ENCODE peak calls at places on chromosome 1, in four cellular contexts. One of them, this sample, is unnamed.

GRCh38 chr1:214553142-214553710 is 1.8 kb upstream of the PTPN14 start:
- DNase-seq in left ventricle myocardium inferior: no peak
- DNase-seq in lung microvascular endothelial cell: no peak
- DNase-seq in C1 segment of cervical spinal cord: no peak
- DNase-seq in this sample: no peak

GRCh38 chr1:204127597-204128242 is 24.1 kb downstream of the ETNK2 start:
- DNase-seq in left ventricle myocardium inferior: peak
- DNase-seq in lung microvascular endothelial cell: peak
- DNase-seq in C1 segment of cervical spinal cord: no peak
- DNase-seq in this sample: peak

GRCh38 chr1:38474738-38475623 is 384.6 kb downstream of the RRAGC start:
- DNase-seq in left ventricle myocardium inferior: no peak
- DNase-seq in lung microvascular endothelial cell: no peak
- DNase-seq in C1 segment of cervical spinal cord: no peak
- DNase-seq in this sample: no peak

GRCh38 chr1:65525297-65526048 is 105.0 kb downstream of the LEPR start:
- DNase-seq in left ventricle myocardium inferior: no peak
- DNase-seq in lung microvascular endothelial cell: peak
- DNase-seq in C1 segment of cervical spinal cord: no peak
- DNase-seq in this sample: peak

GRCh38 chr1:205410581-205411298 is 11.1 kb downstream of the LEMD1 start:
- DNase-seq in left ventricle myocardium inferior: no peak
- DNase-seq in lung microvascular endothelial cell: no peak
- DNase-seq in C1 segment of cervical spinal cord: no peak
- DNase-seq in this sample: no peak

GRCh38 chr1:7948950-7949349 is 8.3 kb upstream of the TNFRSF9 start:
- DNase-seq in left ventricle myocardium inferior: no peak
- DNase-seq in lung microvascular endothelial cell: no peak
- DNase-seq in C1 segment of cervical spinal cord: no peak
- DNase-seq in this sample: no peak

GRCh38 chr1:161482610-161483009 is 22.6 kb upstream of the FCGR2A start:
- DNase-seq in left ventricle myocardium inferior: no peak
- DNase-seq in lung microvascular endothelial cell: no peak
- DNase-seq in C1 segment of cervical spinal cord: no peak
- DNase-seq in this sample: no peak

GRCh38 chr1:41530411-41530810 is 45.9 kb upstream of the EDN2 start:
- DNase-seq in left ventricle myocardium inferior: no peak
- DNase-seq in lung microvascular endothelial cell: no peak
- DNase-seq in C1 segment of cervical spinal cord: no peak
- DNase-seq in this sample: peak

GRCh38 chr1:77416692-77417450 is 135.1 kb downstream of the AK5 start:
- DNase-seq in left ventricle myocardium inferior: no peak
- DNase-seq in lung microvascular endothelial cell: peak
- DNase-seq in C1 segment of cervical spinal cord: no peak
- DNase-seq in this sample: no peak

GRCh38 chr1:10546896-10547295 is 72.1 kb downstream of the PEX14 start:
- DNase-seq in left ventricle myocardium inferior: no peak
- DNase-seq in lung microvascular endothelial cell: no peak
- DNase-seq in C1 segment of cervical spinal cord: no peak
- DNase-seq in this sample: no peak

GRCh38 chr1:204190212-204191211 is 5.8 kb downstream of the KISS1 start:
- DNase-seq in left ventricle myocardium inferior: no peak
- DNase-seq in lung microvascular endothelial cell: peak
- DNase-seq in C1 segment of cervical spinal cord: no peak
- DNase-seq in this sample: no peak

GRCh38 chr1:205505791-205506190 is 1.3 kb downstream of the CDK18 start:
- DNase-seq in left ventricle myocardium inferior: peak
- DNase-seq in lung microvascular endothelial cell: no peak
- DNase-seq in C1 segment of cervical spinal cord: no peak
- DNase-seq in this sample: peak

GRCh38 chr1:164801791-164802572 is 243.0 kb downstream of the PBX1 start:
- DNase-seq in left ventricle myocardium inferior: no peak
- DNase-seq in lung microvascular endothelial cell: no peak
- DNase-seq in C1 segment of cervical spinal cord: no peak
- DNase-seq in this sample: no peak

GRCh38 chr1:206442101-206442500 is 28.2 kb upstream of the IKBKE start:
- DNase-seq in left ventricle myocardium inferior: no peak
- DNase-seq in lung microvascular endothelial cell: no peak
- DNase-seq in C1 segment of cervical spinal cord: no peak
- DNase-seq in this sample: no peak

GRCh38 chr1:26853156-26853555 is 9.8 kb upstream of the SFN start:
- DNase-seq in left ventricle myocardium inferior: peak
- DNase-seq in lung microvascular endothelial cell: peak
- DNase-seq in C1 segment of cervical spinal cord: no peak
- DNase-seq in this sample: peak

GRCh38 chr1:89484097-89485038 is 40.3 kb upstream of the LRRC8B start:
- DNase-seq in left ventricle myocardium inferior: no peak
- DNase-seq in lung microvascular endothelial cell: no peak
- DNase-seq in C1 segment of cervical spinal cord: no peak
- DNase-seq in this sample: no peak

GRCh38 chr1:58939666-58940370 is 156.0 kb upstream of the JUN start:
- DNase-seq in left ventricle myocardium inferior: no peak
- DNase-seq in lung microvascular endothelial cell: no peak
- DNase-seq in C1 segment of cervical spinal cord: no peak
- DNase-seq in this sample: no peak

GRCh38 chr1:86860020-86860419 is 53.9 kb downstream of the SELENOF start:
- DNase-seq in left ventricle myocardium inferior: no peak
- DNase-seq in lung microvascular endothelial cell: no peak
- DNase-seq in C1 segment of cervical spinal cord: no peak
- DNase-seq in this sample: no peak

This sample was measured in lower lobe of right lung.